ENCODE peak calls at places on chromosome 16, in ten cellular contexts. H is ascending aorta, Y is stomach, S is heart right ventricle, V is kidney, O is OCI-LY7, A is fibroblast of lung, N is mucosa of descending colon, L is heart left ventricle, P is HL-60. E is an unnamed sample.

GRCh38 chr16:79492036-79492435 is 108.5 kb downstream of the MAF start:
- DNase-seq in H (no peak), O (no peak), A (no peak), L (no peak), S (no peak), V (no peak), P (no peak), N (no peak), Y (no peak), E (no peak)

GRCh38 chr16:53692146-53692545 is 11.5 kb downstream of the RPGRIP1L start:
- DNase-seq in P (no peak), N (no peak), A (peak; percentile 26), Y (no peak), L (no peak), V (no peak), O (no peak), S (no peak), H (no peak), E (no peak)

GRCh38 chr16:52318259-52319008 is 228.5 kb downstream of the TOX3 start:
- DNase-seq in H (no peak), L (no peak), A (no peak), P (no peak), S (no peak), Y (no peak), O (no peak), V (no peak), N (no peak), E (no peak)

GRCh38 chr16:89005201-89006035 is 28.4 kb upstream of the CBFA2T3 start:
- DNase-seq in Y (no peak), S (no peak), P (no peak), A (no peak), N (peak; percentile 16), H (no peak), V (peak; percentile 35), O (no peak), L (peak; percentile 48), E (no peak)

GRCh38 chr16:74563828-74564263 is 43.1 kb downstream of the GLG1 start:
- DNase-seq in N (no peak), O (no peak), H (no peak), S (no peak), V (no peak), A (peak; percentile 32), Y (peak; percentile 33), L (no peak), P (peak; percentile 91), E (no peak)

GRCh38 chr16:86396918-86397317 is 113.4 kb upstream of the FOXF1 start:
- DNase-seq in V (no peak), A (peak; percentile 94), Y (no peak), H (no peak), L (no peak), S (no peak), O (no peak), P (no peak), N (no peak), E (no peak)

GRCh38 chr16:56999409-57000270 is 10.3 kb downstream of the NLRC5 start:
- DNase-seq in A (no peak), H (no peak), L (peak; percentile 39), S (no peak), V (no peak), N (no peak), O (no peak), Y (peak; percentile 43), P (no peak), E (no peak)

GRCh38 chr16:68091604-68092261 is 6.6 kb downstream of the NFATC3 start:
- DNase-seq in S (no peak), O (no peak), N (no peak), Y (no peak), H (no peak), P (no peak), V (no peak), A (peak; percentile 70), L (peak; percentile 5), E (no peak)

GRCh38 chr16:11602321-11602720 is 15.6 kb upstream of the LITAF start:
- DNase-seq in S (no peak), H (no peak), N (no peak), V (no peak), O (peak; percentile 79), Y (no peak), L (no peak), A (no peak), P (no peak), E (no peak)

GRCh38 chr16:55408656-55409055 is 70.3 kb upstream of the MMP2 start:
- DNase-seq in N (no peak), S (no peak), Y (no peak), L (no peak), O (no peak), V (no peak), A (no peak), H (no peak), P (no peak), E (no peak)

GRCh38 chr16:68910051-68910450 is 66.7 kb downstream of the TANGO6 start:
- DNase-seq in A (no peak), L (no peak), P (no peak), N (no peak), S (no peak), H (no peak), V (no peak), O (no peak), Y (no peak), E (no peak)

GRCh38 chr16:88629835-88630234 is 8.5 kb upstream of the IL17C start:
- DNase-seq in O (no peak), A (no peak), S (no peak), P (no peak), H (no peak), Y (no peak), N (no peak), L (peak; percentile 51), V (no peak), E (no peak)

GRCh38 chr16:53159781-53160436 is 105.1 kb downstream of the CHD9 start:
- DNase-seq in A (peak; percentile 74), L (no peak), H (no peak), P (peak; percentile 37), V (no peak), Y (no peak), O (peak; percentile 75), S (no peak), N (no peak), E (no peak)

GRCh38 chr16:60945225-60945624 is 1091.0 kb downstream of the CDH8 start:
- DNase-seq in N (no peak), O (peak; percentile 7), L (no peak), A (no peak), V (no peak), P (no peak), H (no peak), S (no peak), Y (no peak), E (no peak)

GRCh38 chr16:84739349-84740124 is 39.7 kb downstream of the USP10 start:
- DNase-seq in O (no peak), H (no peak), V (no peak), N (no peak), P (no peak), A (peak; percentile 78), L (no peak), S (no peak), Y (no peak), E (no peak)

GRCh38 chr16:71746442-71747046 is 22.0 kb upstream of the PHLPP2 start:
- DNase-seq in V (no peak), P (peak; percentile 16), S (no peak), A (peak; percentile 62), N (no peak), Y (no peak), L (no peak), H (no peak), O (peak; percentile 64), E (no peak)
- TF ChIP-seq CTCF in V (peak; percentile 64), P (peak; percentile 58), S (peak; percentile 78), A (peak; percentile 78), N (peak; percentile 36), Y (peak; percentile 51), L (peak; percentile 79), H (peak; percentile 36), O (peak; percentile 96), E (peak; percentile 58)

GRCh38 chr16:66561381-66562080 is 4.7 kb upstream of the CMTM1 start:
- DNase-seq in V (no peak), S (no peak), O (no peak), Y (no peak), A (no peak), N (no peak), H (no peak), L (no peak), P (no peak), E (no peak)

GRCh38 chr16:66563574-66564334 is 2.5 kb upstream of the CMTM1 start:
- DNase-seq in V (no peak), O (no peak), P (no peak), S (no peak), L (no peak), A (no peak), N (no peak), Y (no peak), H (no peak), E (no peak)

GRCh38 chr16:66562986-66563385 is 3.3 kb upstream of the CMTM1 start:
- DNase-seq in O (no peak), S (no peak), H (no peak), P (no peak), A (no peak), N (no peak), Y (no peak), V (no peak), L (no peak), E (no peak)

GRCh38 chr16:66560107-66560506 is 6.1 kb upstream of the CMTM1 start:
- DNase-seq in S (no peak), A (no peak), H (no peak), V (no peak), N (no peak), L (no peak), P (no peak), Y (no peak), O (no peak), E (no peak)

GRCh38 chr16:66562409-66562808 is 3.8 kb upstream of the CMTM1 start:
- DNase-seq in A (no peak), Y (no peak), H (no peak), N (no peak), S (no peak), O (no peak), P (no peak), V (no peak), L (no peak), E (no peak)
- TF ChIP-seq CTCF in A (no peak), Y (no peak), H (no peak), N (no peak), S (no peak), O (peak; percentile 61), P (no peak), V (no peak), L (peak; percentile 29), E (no peak)

GRCh38 chr16:14345512-14346115 is 274.5 kb downstream of the MRTFB start:
- DNase-seq in V (no peak), L (no peak), S (peak; percentile 17), P (no peak), O (no peak), N (no peak), A (no peak), Y (peak; percentile 27), H (no peak), E (no peak)
- TF ChIP-seq CTCF in V (no peak), L (no peak), S (no peak), P (no peak), O (no peak), N (no peak), A (no peak), Y (no peak), H (no peak), E (no peak)

DNA sequence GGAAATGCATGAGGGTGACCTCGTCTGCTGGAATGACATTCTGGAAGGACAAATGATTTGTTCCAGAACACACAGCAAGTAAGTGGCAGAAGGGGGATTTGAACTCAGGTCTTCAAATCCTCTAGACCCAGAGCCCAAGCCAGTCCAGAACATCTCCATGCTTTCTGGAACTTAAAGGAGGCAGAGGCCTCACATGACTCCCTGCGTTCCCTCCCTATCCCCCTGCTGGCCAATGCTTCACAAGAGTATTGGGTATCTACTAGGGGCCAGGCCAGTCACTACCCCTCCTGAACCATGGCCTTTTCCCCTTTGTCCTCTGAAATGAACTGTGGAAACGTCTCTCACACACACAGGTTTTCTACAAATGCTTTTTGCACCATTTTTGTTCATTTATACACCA is 7.6 kb upstream of the BEAN1 start:
- DNase-seq in Y (no peak), N (no peak), P (no peak), H (no peak), L (no peak), A (no peak), S (no peak), O (no peak), V (no peak), E (no peak)
- TF ChIP-seq CTCF in Y (no peak), N (no peak), P (no peak), H (no peak), L (no peak), A (no peak), S (no peak), O (peak; percentile 17), V (no peak), E (no peak)

E was measured in tibial artery.